ENCODE peak calls at places on chromosomes 2 and 18, in five cellular contexts. R, V, L, I and B are unnamed samples. For H3K27me3, the result is how much of the 10 kb centered on the place peaks cover.

GRCh38 chr2:121944072-121944829 is 188.8 kb downstream of the TSN start:
- DNase-seq in R (no peak), L (peak), I (peak), V (no peak), B (no peak)

GRCh38 chr2:120719471-120719870 is 16.2 kb upstream of the GLI2 start:
- DNase-seq in I (no peak), V (peak), L (no peak), R (no peak), B (no peak)

GRCh38 chr2:202005272-202005887 is 28.3 kb upstream of the FZD7 start:
- DNase-seq in V (no peak), I (no peak), L (no peak), R (no peak), B (no peak)

GRCh38 chr2:66526171-66526570 is 91.2 kb downstream of the MEIS1 start:
- DNase-seq in V (no peak), R (no peak), L (no peak), I (peak), B (peak)

GRCh38 chr2:150470435-150470834 is 17.0 kb downstream of the RND3 start:
- DNase-seq in R (no peak), I (no peak), V (no peak), L (peak), B (no peak)

GRCh38 chr2:238914648-238915015 is 66.7 kb downstream of the TWIST2 start:
- DNase-seq in L (peak), V (peak), I (no peak), R (no peak), B (peak)

GRCh38 chr2:235603659-235604058 is 109.8 kb downstream of the AGAP1 start:
- DNase-seq in R (no peak), V (no peak), L (no peak), I (no peak), B (no peak)

GRCh38 chr2:222100704-222101103 is 198.1 kb downstream of the PAX3 start:
- DNase-seq in I (no peak), L (no peak), R (no peak), V (no peak), B (no peak)

GRCh38 chr18:26747131-26747475 is 118.4 kb downstream of the AQP4 start:
- DNase-seq in R (no peak), I (no peak), V (no peak), L (no peak), B (no peak)

GRCh38 chr2:147845608-147846002 is 776 bp downstream of the ACVR2A start:
- DNase-seq in I (no peak), R (no peak), L (peak), V (no peak), B (no peak)

GRCh38 chr2:101469863-101470262 is 5.0 kb downstream of the RFX8 start:
- DNase-seq in I (no peak), R (no peak), V (no peak), L (no peak), B (no peak)

GRCh38 chr2:101473911-101474751 is 781 bp downstream of the RFX8 start:
- DNase-seq in I (peak), R (peak), V (peak), L (peak), B (peak)

GRCh38 chr2:101476605-101477208 is 1.8 kb upstream of the RFX8 start:
- DNase-seq in L (peak), V (no peak), I (no peak), R (no peak), B (no peak)

GRCh38 chr2:101474752-101475384 is at the start of gene RFX8:
- DNase-seq in V (no peak), L (peak), I (no peak), R (no peak), B (peak)

DNA sequence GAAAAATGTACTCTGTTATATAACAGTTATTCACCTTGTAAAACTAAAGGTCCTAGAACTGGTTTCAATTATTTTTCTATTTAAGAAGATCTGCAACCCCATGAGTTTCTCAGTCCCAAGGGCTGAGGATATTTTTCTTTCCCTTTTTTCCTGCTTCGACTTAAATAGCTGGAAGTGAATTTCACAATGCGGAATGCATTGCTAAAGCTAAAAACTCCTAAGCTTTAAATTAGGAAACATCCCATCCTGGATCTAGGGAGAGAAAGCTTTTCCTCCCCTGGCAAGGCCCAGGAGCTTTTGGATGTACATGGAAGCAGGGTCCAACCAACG is 1.4 kb downstream of the RFX8 start:
- DNase-seq in I (no peak), V (no peak), R (no peak), L (peak), B (no peak)
- H3K4me3 ChIP-seq in I (peak), V (peak), R (no peak), L (peak), B (peak)

GRCh38 chr2:134934641-134935040 is 16.0 kb downstream of the CCNT2 start:
- DNase-seq in V (no peak), R (no peak), L (no peak), I (no peak), B (no peak)

GRCh38 chr2:134934150-134934549 is 15.5 kb downstream of the CCNT2 start:
- DNase-seq in L (no peak), R (no peak), V (no peak), I (no peak), B (no peak)

GRCh38 chr2:134933732-134934131 is 15.1 kb downstream of the CCNT2 start:
- DNase-seq in I (no peak), R (no peak), L (no peak), V (no peak), B (no peak)

GRCh38 chr2:134932864-134933526 is 14.4 kb downstream of the CCNT2 start:
- DNase-seq in I (no peak), R (no peak), V (no peak), L (no peak), B (no peak)

GRCh38 chr2:134936691-134937090 is 18.1 kb downstream of the CCNT2 start:
- DNase-seq in V (no peak), L (no peak), R (no peak), I (no peak), B (no peak)
- H3K27ac ChIP-seq in V (no peak), L (no peak), R (no peak), I (no peak), B (no peak)

GRCh38 chr2:236918513-236918912 is 167.2 kb upstream of the COPS8 start:
- DNase-seq in L (no peak), I (peak), R (no peak), V (no peak), B (no peak)
- H3K27me3 ChIP-seq in L (under half), I (under half), R (under half), V (under half), B (under half)

GRCh38 chr2:218406209-218406948 is 6.7 kb downstream of the CTDSP1 start:
- DNase-seq in R (peak), I (peak), L (peak), V (peak), B (peak)
- H3K4me3 ChIP-seq in R (peak), I (peak), L (peak), V (peak), B (peak)

DNA sequence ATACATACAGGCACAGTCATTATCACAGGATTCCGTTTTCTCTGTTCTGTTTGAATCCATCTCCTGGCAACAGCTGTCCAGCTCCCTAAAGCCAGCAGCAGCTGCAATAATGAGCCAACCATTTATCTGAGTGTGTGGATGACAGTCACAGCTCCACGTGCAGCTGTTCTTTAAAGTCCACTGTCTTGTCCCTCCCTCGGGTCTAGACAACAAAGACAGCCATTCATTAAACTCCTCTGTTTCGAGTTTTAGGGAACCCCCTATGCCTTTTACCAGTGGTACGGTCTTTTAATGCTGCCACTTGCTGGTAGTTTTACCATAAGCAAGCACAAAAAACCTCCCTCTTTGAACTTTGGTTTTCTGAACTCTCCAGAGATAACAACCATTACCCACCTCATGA is 16.0 kb upstream of the MSGN1 start:
- DNase-seq in V (no peak), I (no peak), R (no peak), L (peak), B (no peak)
- H3K27ac ChIP-seq in V (no peak), I (peak), R (no peak), L (no peak), B (no peak)

GRCh38 chr18:48316177-48316576 is 93.0 kb downstream of the ZBTB7C start:
- DNase-seq in V (no peak), L (no peak), R (no peak), I (no peak), B (no peak)

GRCh38 chr18:48317781-48318381 is 91.3 kb downstream of the ZBTB7C start:
- DNase-seq in R (no peak), L (no peak), V (no peak), I (no peak), B (no peak)

GRCh38 chr18:48312066-48312465 is 97.1 kb downstream of the ZBTB7C start:
- DNase-seq in R (no peak), L (no peak), I (no peak), V (no peak), B (no peak)

GRCh38 chr18:48313803-48314202 is 95.4 kb downstream of the ZBTB7C start:
- DNase-seq in I (no peak), L (no peak), R (no peak), V (no peak), B (no peak)

GRCh38 chr18:48314694-48315093 is 94.5 kb downstream of the ZBTB7C start:
- DNase-seq in I (no peak), R (peak), L (no peak), V (no peak), B (no peak)
- H3K27me3 ChIP-seq in I (under half), R (under half), L (under half), V (under half), B (under half)